ENCODE peak calls at places on chromosomes 3 and 15, in eight cellular contexts. H is gastrocnemius medialis, G is germinal center, A is NCI-H774, Z is hepatic stellate cell, X is BJ, V is GM23248, S is nephron progenitor cell. P is an unnamed sample.

GRCh38 chr3:104273046-104273649 is 1093.6 kb upstream of the ALCAM start:
- DNase-seq in H (no peak), A (no peak), G (no peak), S (no peak), X (no peak), Z (no peak), V (peak; percentile 60), P (peak; percentile 31)

GRCh38 chr3:1326546-1326945 is 233.7 kb downstream of the CNTN6 start:
- DNase-seq in V (no peak), Z (no peak), G (no peak), X (no peak), S (no peak), A (no peak), H (no peak), P (no peak)

GRCh38 chr15:74725241-74725774 is at the start of gene CYP1A1:
- DNase-seq in S (peak; percentile 47), V (peak; percentile 26), A (no peak), H (no peak), Z (no peak), G (no peak), X (no peak), P (peak; percentile 68)

GRCh38 chr3:194142156-194142910 is 6.4 kb downstream of the HES1 start:
- DNase-seq in X (no peak), V (peak; percentile 35), A (no peak), Z (no peak), S (no peak), H (peak; percentile 50), G (no peak), P (no peak)

GRCh38 chr3:188931531-188931930 is 240.2 kb upstream of the TPRG1 start:
- DNase-seq in Z (no peak), H (no peak), X (no peak), A (no peak), V (no peak), G (no peak), S (no peak), P (no peak)

GRCh38 chr15:85005744-85006143 is 24.1 kb downstream of the PDE8A start:
- DNase-seq in A (no peak), H (no peak), V (no peak), S (no peak), Z (no peak), G (no peak), X (no peak), P (no peak)

GRCh38 chr15:83396071-83396470 is 51.1 kb upstream of the SH3GL3 start:
- DNase-seq in A (no peak), X (no peak), S (peak; percentile 35), V (peak; percentile 39), Z (no peak), H (no peak), G (no peak), P (peak; percentile 56)

GRCh38 chr3:38576131-38577088 is 73.1 kb downstream of the SCN5A start:
- DNase-seq in V (no peak), S (no peak), X (no peak), Z (no peak), A (no peak), H (no peak), G (no peak), P (no peak)

GRCh38 chr15:93333826-93334225 is 244.8 kb upstream of the RGMA start:
- DNase-seq in Z (no peak), A (no peak), X (no peak), G (no peak), S (peak; percentile 11), V (no peak), H (no peak), P (peak; percentile 25)

GRCh38 chr15:32649336-32649735 is 7.8 kb downstream of the SCG5 start:
- DNase-seq in Z (peak; percentile 50), X (no peak), S (no peak), H (no peak), A (no peak), V (peak; percentile 65), G (no peak), P (peak; percentile 47)

P was measured in iPS-NIHi11.